ENCODE peak calls at places on chromosomes 6 and 20, in six cellular contexts. F is foreskin fibroblast; D is fibroblast of mammary gland; C is thoracic aorta; Z is HCT116; O is CD4-positive, alpha-beta T cell. N is an unnamed sample.
A peak's percentile ranks its signal among the peaks of the same experiment; 100 is the strongest.

GRCh38 chr6:33694401-33694931 is 17.0 kb downstream of the UQCC2 start:
- DNase-seq in F (peak; percentile 65), D (peak; percentile 69), C (no peak), Z (no peak), O (peak; percentile 61), N (peak; percentile 83)

GRCh38 chr20:23634985-23635767 is 2.6 kb downstream of the CST3 start:
- DNase-seq in F (no peak), D (peak; percentile 59), C (no peak), Z (no peak), O (no peak), N (no peak)

GRCh38 chr6:154615483-154616025 is 105.1 kb upstream of the CNKSR3 start:
- DNase-seq in F (no peak), D (peak; percentile 22), C (peak; percentile 6), Z (peak; percentile 80), O (no peak), N (peak; percentile 58)

GRCh38 chr6:7273709-7274108 is 39.3 kb downstream of the SSR1 start:
- DNase-seq in F (no peak), D (no peak), C (no peak), Z (no peak), O (no peak), N (no peak)

GRCh38 chr6:68240731-68241130 is 394.4 kb upstream of the ADGRB3 start:
- DNase-seq in F (no peak), D (no peak), C (no peak), Z (no peak), O (no peak), N (no peak)

GRCh38 chr20:22768266-22768665 is 183.9 kb upstream of the FOXA2 start:
- DNase-seq in F (no peak), D (peak; percentile 56), C (no peak), Z (no peak), O (no peak), N (no peak)

GRCh38 chr6:142716097-142716496 is 228.9 kb downstream of the HIVEP2 start:
- DNase-seq in F (no peak), D (peak; percentile 16), C (no peak), Z (no peak), O (no peak), N (no peak)

GRCh38 chr6:14692208-14692607 is 553.7 kb upstream of the JARID2 start:
- DNase-seq in F (no peak), D (no peak), C (no peak), Z (no peak), O (no peak), N (no peak)

GRCh38 chr6:31615748-31616147 is 714 bp downstream of the AIF1 start:
- DNase-seq in F (no peak), D (no peak), C (no peak), Z (no peak), O (no peak), N (no peak)

GRCh38 chr6:46347669-46348068 is 143.6 kb downstream of the RCAN2 start:
- DNase-seq in F (no peak), D (no peak), C (no peak), Z (no peak), O (no peak), N (no peak)

GRCh38 chr20:49450281-49450707 is 32.2 kb downstream of the KCNB1 start:
- DNase-seq in F (no peak), D (no peak), C (no peak), Z (no peak), O (no peak), N (no peak)

GRCh38 chr6:27684264-27685211 is 211.6 kb upstream of the ZNF184 start:
- DNase-seq in F (peak; percentile 65), D (peak; percentile 90), C (no peak), Z (peak; percentile 94), O (peak; percentile 27), N (peak; percentile 91)

GRCh38 chr6:126072834-126073233 is 86.5 kb downstream of the TRMT11 start:
- DNase-seq in F (no peak), D (no peak), C (no peak), Z (no peak), O (no peak), N (no peak)

GRCh38 chr20:1712634-1713625 is 55.4 kb upstream of the SIRPG start:
- DNase-seq in F (no peak), D (no peak), C (no peak), Z (no peak), O (no peak), N (peak; percentile 5)

GRCh38 chr6:52543729-52544324 is 33.0 kb downstream of the TRAM2 start:
- DNase-seq in F (peak; percentile 76), D (peak; percentile 56), C (no peak), Z (no peak), O (no peak), N (peak; percentile 44)

GRCh38 chr20:51164732-51165530 is 142.0 kb upstream of the KCNG1 start:
- DNase-seq in F (no peak), D (no peak), C (no peak), Z (no peak), O (no peak), N (no peak)

GRCh38 chr6:128208851-128209580 is 308.2 kb upstream of the THEMIS start:
- DNase-seq in F (peak; percentile 57), D (peak; percentile 66), C (no peak), Z (no peak), O (no peak), N (peak; percentile 71)

GRCh38 chr6:44011350-44011925 is 115.8 kb downstream of the MRPL14 start:
- DNase-seq in F (no peak), D (no peak), C (no peak), Z (no peak), O (no peak), N (no peak)

GRCh38 chr6:33904050-33904827 is 100.4 kb upstream of the MLN start:
- DNase-seq in F (no peak), D (no peak), C (no peak), Z (no peak), O (peak; percentile 63), N (no peak)

GRCh38 chr6:113122060-113122459 is 735.1 kb upstream of the MARCKS start:
- DNase-seq in F (peak; percentile 84), D (peak; percentile 82), C (no peak), Z (peak; percentile 73), O (no peak), N (peak; percentile 83)

GRCh38 chr6:93238632-93239031 is 180.7 kb downstream of the EPHA7 start:
- DNase-seq in F (no peak), D (no peak), C (no peak), Z (no peak), O (no peak), N (no peak)

GRCh38 chr6:3847521-3847920 is 1.7 kb upstream of the FAM50B start:
- DNase-seq in F (no peak), D (no peak), C (no peak), Z (no peak), O (no peak), N (no peak)

GRCh38 chr6:105510746-105511145 is 107.9 kb upstream of the PREP start:
- DNase-seq in F (no peak), D (peak; percentile 68), C (no peak), Z (no peak), O (no peak), N (no peak)

GRCh38 chr6:111743859-111744692 is 129.2 kb downstream of the FYN start:
- DNase-seq in F (peak; percentile 32), D (peak; percentile 97), C (no peak), Z (no peak), O (no peak), N (no peak)

GRCh38 chr6:11428895-11429294 is 108.7 kb upstream of the TMEM170B start:
- DNase-seq in F (peak; percentile 82), D (peak; percentile 92), C (no peak), Z (no peak), O (no peak), N (no peak)

GRCh38 chr20:63610581-63611435 is 16.1 kb downstream of the GMEB2 start:
- DNase-seq in F (no peak), D (no peak), C (no peak), Z (no peak), O (no peak), N (no peak)
- TF ChIP-seq CTCF in F (no peak), D (no peak), C (no peak), Z (no peak), O (no peak), N (no peak)

DNA sequence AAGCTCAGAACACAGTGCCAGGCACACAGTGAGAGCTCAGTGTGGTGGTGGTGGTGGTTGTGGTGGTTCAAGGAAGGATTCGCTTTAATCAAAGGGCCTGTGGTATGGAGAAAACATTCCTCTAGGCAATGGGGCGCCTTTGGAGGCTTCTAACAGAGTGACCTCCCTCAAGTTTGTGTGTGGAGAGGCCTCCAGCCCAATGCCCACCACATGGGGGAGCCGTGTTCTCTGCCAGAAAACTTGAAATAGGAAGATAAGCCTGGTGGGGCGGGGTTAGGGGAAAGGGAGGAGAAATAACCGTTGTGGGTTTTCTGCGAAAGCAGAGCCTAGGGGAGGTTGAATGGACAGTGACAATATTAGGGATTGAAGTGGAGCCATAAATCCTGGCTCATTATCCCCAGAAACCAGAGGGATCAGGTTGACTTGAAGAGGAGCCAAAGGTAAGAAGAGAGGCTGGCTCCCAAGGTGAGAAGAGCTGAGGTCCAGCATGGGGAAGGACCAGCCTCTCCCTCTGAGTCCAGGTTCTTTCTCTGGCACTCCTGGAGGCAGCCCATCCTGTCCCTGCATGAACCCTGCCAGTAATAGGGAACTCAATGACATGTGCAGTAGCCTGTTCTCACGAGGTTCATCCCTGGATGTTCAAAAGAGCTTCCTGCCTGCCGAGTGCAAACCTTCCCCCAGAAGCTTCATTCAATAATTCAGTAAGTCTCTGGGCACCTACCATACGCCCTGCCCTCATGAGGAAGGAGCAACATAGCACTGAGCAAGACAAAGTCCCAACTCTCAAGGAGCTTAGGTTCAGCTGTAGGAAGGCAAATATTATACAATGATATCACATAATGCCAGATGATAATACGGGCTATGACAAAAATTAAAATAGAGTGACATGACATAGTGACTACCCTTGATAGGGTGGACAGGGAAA is 51.4 kb downstream of the TGM2 start:
- DNase-seq in F (no peak), D (no peak), C (no peak), Z (peak; percentile 27), O (no peak), N (no peak)
- TF ChIP-seq CTCF in F (peak; percentile 24), D (peak; percentile 15), C (no peak), Z (peak; percentile 48), O (no peak), N (no peak)

DNA sequence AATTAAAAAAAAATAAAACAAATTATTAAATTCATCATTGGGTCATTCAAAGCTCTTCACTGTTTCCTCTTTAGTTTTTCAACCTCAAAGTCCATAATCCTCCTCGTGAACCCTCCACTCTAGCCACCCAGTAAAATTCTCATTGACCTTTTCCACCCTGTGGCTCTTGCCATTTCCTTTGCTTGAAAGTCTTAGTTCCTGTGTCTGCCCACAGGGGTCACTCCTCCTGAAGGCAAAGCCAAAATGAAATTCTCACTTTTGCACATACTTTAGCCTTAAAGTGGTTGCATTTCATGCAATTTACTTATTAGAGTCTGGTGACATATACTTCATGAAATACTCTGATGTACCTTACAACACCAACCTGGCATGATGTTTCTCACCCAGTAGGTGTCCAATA is 263.7 kb downstream of the BMP2 start:
- DNase-seq in F (no peak), D (no peak), C (no peak), Z (no peak), O (no peak), N (peak; percentile 5)
- TF ChIP-seq CTCF in F (peak; percentile 10), D (peak; percentile 10), C (no peak), Z (peak; percentile 31), O (no peak), N (peak; percentile 8)

GRCh38 chr6:140979642-140980091 is 1153.1 kb upstream of the GJE1 start:
- DNase-seq in F (peak; percentile 78), D (peak; percentile 85), C (peak; percentile 41), Z (no peak), O (no peak), N (peak; percentile 73)

GRCh38 chr6:140985679-140986275 is 1146.9 kb upstream of the GJE1 start:
- DNase-seq in F (no peak), D (no peak), C (no peak), Z (no peak), O (no peak), N (no peak)

GRCh38 chr6:140977425-140977824 is 1155.3 kb upstream of the GJE1 start:
- DNase-seq in F (peak; percentile 39), D (peak; percentile 75), C (no peak), Z (no peak), O (no peak), N (no peak)

GRCh38 chr6:140980265-140980887 is 1152.3 kb upstream of the GJE1 start:
- DNase-seq in F (no peak), D (peak; percentile 20), C (no peak), Z (no peak), O (no peak), N (peak; percentile 15)
- TF ChIP-seq CTCF in F (no peak), D (no peak), C (no peak), Z (no peak), O (no peak), N (no peak)